ENCODE peak calls at places on chromosome 14, in six cellular contexts. L is BE2C, U is small intestine, I is KBM-7, M is cardiac fibroblast, Q is psoas muscle. R is an unnamed sample.

GRCh38 chr14:45082420-45082819 is 1.5 kb upstream of the PRPF39 start:
- DNase-seq in L (no peak), U (peak), I (no peak), M (no peak), Q (no peak), R (no peak)

GRCh38 chr14:54329082-54329695 is 67.6 kb upstream of the CDKN3 start:
- DNase-seq in L (peak), U (peak), I (peak), M (peak), Q (no peak), R (peak)

GRCh38 chr14:102591372-102591943 is 991 bp upstream of the RCOR1 start:
- DNase-seq in L (peak), U (peak), I (peak), M (peak), Q (no peak), R (peak)

GRCh38 chr14:69711471-69712216 is 55.3 kb upstream of the SRSF5 start:
- DNase-seq in L (no peak), U (no peak), I (no peak), M (no peak), Q (peak), R (no peak)

GRCh38 chr14:21997300-21997699 is 323.7 kb upstream of the OR4E1 start:
- DNase-seq in L (no peak), U (peak), I (peak), M (peak), Q (no peak), R (no peak)

GRCh38 chr14:22520235-22520634 is 68.8 kb downstream of the DAD1 start:
- DNase-seq in L (no peak), U (no peak), I (no peak), M (peak), Q (no peak), R (no peak)

GRCh38 chr14:49497725-49498348 is 88.3 kb downstream of the RPS29 start:
- DNase-seq in L (peak), U (peak), I (peak), M (peak), Q (no peak), R (no peak)

GRCh38 chr14:24377660-24378059 is 9.7 kb downstream of the NFATC4 start:
- DNase-seq in L (no peak), U (no peak), I (no peak), M (no peak), Q (no peak), R (no peak)

GRCh38 chr14:95500772-95501401 is 15.6 kb downstream of the SYNE3 start:
- DNase-seq in L (no peak), U (peak), I (no peak), M (peak), Q (peak), R (no peak)

GRCh38 chr14:56248442-56248841 is 130.2 kb downstream of the PELI2 start:
- DNase-seq in L (no peak), U (no peak), I (no peak), M (no peak), Q (no peak), R (no peak)

R was measured in activated naive CD8-positive, alpha-beta T cell treated with anti-CD3 and anti-CD28 coated beads, Interleukin-2, amount 50 U/mL, for 24 hours.